ENCODE peak calls at places on chromosomes 16 and 17, in five cellular contexts. G is fibroblast of lung, A is PC-9, F is endothelial cell of umbilical vein, Y is neural progenitor cell. U is an unnamed sample.

GRCh38 chr16:47065766-47066688 is 77.7 kb downstream of the NETO2 start:
- DNase-seq in G (no peak), A (no peak), F (no peak), Y (peak), U (no peak)

GRCh38 chr17:33674685-33675084 is 381.6 kb upstream of the ASIC2 start:
- DNase-seq in G (peak), A (no peak), F (peak), Y (peak), U (peak)

GRCh38 chr17:77836557-77837041 is 121.9 kb upstream of the TNRC6C start:
- DNase-seq in G (peak), A (peak), F (no peak), Y (no peak), U (no peak)

GRCh38 chr17:27244481-27245223 is 49.3 kb upstream of the WSB1 start:
- DNase-seq in G (peak), A (peak), F (peak), Y (peak), U (peak)

GRCh38 chr16:715448-716249 is 731 bp downstream of the METRN start:
- DNase-seq in G (peak), A (no peak), F (no peak), Y (peak), U (peak)

GRCh38 chr16:78607465-78607864 is 508.0 kb downstream of the WWOX start:
- DNase-seq in G (peak), A (no peak), F (no peak), Y (no peak), U (no peak)

GRCh38 chr17:296906-297690 is 55.5 kb downstream of the RPH3AL start:
- DNase-seq in G (no peak), A (no peak), F (no peak), Y (no peak), U (no peak)

GRCh38 chr16:67718668-67719047 is 458 bp downstream of the GFOD2 start:
- DNase-seq in G (no peak), A (no peak), F (peak), Y (no peak), U (peak)

GRCh38 chr17:74763565-74764387 is 12.4 kb downstream of the NAT9 start:
- DNase-seq in G (no peak), A (no peak), F (no peak), Y (peak), U (no peak)

GRCh38 chr17:30969989-30970680 is 704 bp upstream of the RNF135 start:
- DNase-seq in G (no peak), A (no peak), F (no peak), Y (peak), U (peak)

GRCh38 chr17:48294989-48295892 is 134.8 kb downstream of the SKAP1 start:
- DNase-seq in G (no peak), A (peak), F (peak), Y (no peak), U (no peak)

GRCh38 chr16:83899272-83899897 is 470 bp downstream of the MLYCD start:
- DNase-seq in G (peak), A (peak), F (peak), Y (peak), U (peak)

GRCh38 chr17:65584604-65585521 is 23.4 kb upstream of the AXIN2 start:
- DNase-seq in G (no peak), A (no peak), F (no peak), Y (no peak), U (no peak)

GRCh38 chr16:13780406-13780805 is 139.5 kb upstream of the ERCC4 start:
- DNase-seq in G (no peak), A (no peak), F (no peak), Y (no peak), U (peak)

GRCh38 chr16:55759983-55760664 is 72.8 kb downstream of the CES1 start:
- DNase-seq in G (no peak), A (no peak), F (no peak), Y (peak), U (peak)

GRCh38 chr16:670485-671352 is 2.8 kb downstream of the RHOT2 start:
- DNase-seq in G (no peak), A (no peak), F (no peak), Y (no peak), U (no peak)

GRCh38 chr17:82808921-82809905 is 30.6 kb downstream of the ZNF750 start:
- DNase-seq in G (peak), A (no peak), F (no peak), Y (no peak), U (no peak)

GRCh38 chr16:52773026-52773425 is 226.1 kb upstream of the TOX3 start:
- DNase-seq in G (no peak), A (no peak), F (no peak), Y (no peak), U (no peak)

DNA sequence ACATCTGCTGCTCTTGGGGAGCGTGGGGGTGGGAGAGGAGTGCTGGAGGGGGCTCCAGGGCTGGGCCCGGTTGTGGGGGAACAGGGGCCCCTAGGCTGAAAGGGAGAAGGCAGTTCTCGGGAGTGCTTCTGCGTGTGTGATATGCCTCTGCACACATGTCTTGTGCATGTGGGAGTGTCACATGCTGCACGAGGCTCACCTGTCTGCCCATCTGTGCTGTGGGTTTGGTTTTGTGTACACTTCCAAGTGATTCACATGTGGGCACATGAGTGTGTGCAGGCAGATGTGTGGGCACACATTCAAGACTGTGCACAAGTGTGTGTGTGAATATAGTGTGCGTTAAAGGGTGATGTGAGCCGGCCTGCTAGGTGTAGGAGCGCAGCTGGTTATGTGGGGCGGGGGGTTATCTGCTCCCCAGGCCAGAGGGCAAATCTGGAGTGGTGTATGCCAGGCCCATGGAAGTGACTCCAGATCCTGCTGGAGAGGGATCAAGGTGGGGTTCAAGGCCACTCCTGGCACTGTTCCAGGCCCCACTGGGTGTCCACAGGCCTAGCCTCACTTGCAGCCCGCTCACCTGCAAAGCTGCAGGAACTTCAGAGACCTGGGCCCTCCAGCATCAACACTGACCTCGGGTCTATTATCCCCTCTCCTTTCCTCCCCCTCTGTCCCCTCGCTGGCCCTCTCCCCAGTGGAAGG is 3.8 kb upstream of the BAHCC1 start:
- DNase-seq in G (no peak), A (no peak), F (no peak), Y (no peak), U (no peak)
- TF ChIP-seq EZH2 in G (no peak), A (no peak), F (no peak), Y (no peak), U (no peak)

GRCh38 chr16:57284206-57284951 is at the start of gene PLLP:
- DNase-seq in G (peak), A (no peak), F (peak), Y (peak), U (peak)
- H2AFZ ChIP-seq in G (peak), A (peak), F (peak), Y (peak), U (peak)

GRCh38 chr16:25256821-25257503 is 683 bp downstream of the ZKSCAN2 start:
- DNase-seq in G (peak), A (no peak), F (no peak), Y (peak), U (peak)
- TF ChIP-seq EZH2 in G (no peak), A (no peak), F (no peak), Y (no peak), U (no peak)

DNA sequence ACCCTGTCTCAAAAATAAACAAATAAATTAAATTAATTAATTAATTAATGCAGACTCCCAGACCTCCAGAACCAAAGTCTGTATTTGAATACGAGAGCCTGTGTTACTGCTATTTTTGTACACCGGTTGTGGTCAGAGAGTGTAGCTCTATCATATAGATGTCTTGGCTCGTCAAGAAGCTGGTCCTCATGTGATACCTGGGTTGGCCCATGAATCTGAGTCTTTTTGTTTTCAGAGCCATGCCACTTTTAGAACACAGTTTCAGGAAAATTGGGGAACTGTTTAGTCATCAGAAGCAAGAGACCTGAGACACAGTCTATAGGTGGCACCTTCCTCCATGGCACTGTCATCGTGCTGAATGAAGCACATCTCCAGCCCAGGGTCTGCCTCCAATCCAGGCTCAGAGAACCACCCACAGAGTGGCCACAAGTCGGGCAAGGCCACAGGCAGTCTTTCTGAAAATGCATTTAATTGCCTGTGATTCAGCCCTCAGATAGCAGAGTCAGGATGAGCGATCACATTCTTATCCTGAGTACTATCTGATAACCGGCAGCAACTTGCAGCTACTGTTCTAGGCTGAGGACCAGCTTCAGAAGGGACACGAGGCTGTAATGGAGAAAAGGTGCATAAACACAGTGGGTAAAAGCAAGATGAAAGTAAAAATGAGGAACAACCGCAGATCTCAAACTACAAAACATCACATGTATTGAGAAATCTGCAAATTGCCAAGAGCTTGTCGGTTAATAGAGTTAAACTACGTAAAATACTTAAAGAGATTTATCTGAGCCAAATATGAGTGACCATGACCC is 14.2 kb upstream of the HAPSTR1 start:
- DNase-seq in G (peak), A (peak), F (no peak), Y (no peak), U (no peak)
- H2AFZ ChIP-seq in G (peak), A (peak), F (peak), Y (no peak), U (peak)

DNA sequence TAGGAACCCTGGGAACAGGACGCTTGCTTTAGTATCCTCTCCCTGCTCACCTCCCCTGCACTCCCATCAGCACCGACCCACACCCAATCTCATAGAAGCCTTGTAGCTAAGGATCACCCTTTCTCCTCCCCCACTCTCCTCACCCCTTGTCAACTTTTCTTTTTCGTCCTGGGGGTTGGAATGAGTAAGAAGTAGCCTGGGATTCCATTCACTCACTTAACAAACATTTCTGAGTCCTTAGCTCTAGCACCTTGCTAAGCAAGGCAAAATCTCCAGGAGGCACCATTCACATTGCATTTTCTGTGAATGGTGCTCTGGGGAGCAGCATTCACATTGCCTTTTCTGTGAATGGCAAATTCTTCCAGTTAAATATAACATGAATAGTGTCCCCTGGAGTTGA is 1.1 kb upstream of the PGAP3 start:
- DNase-seq in G (no peak), A (no peak), F (no peak), Y (peak), U (peak)
- TF ChIP-seq EZH2 in G (no peak), A (no peak), F (no peak), Y (no peak), U (no peak)

GRCh38 chr17:19242926-19243325 is 5.8 kb downstream of the EPN2 start:
- DNase-seq in G (no peak), A (no peak), F (no peak), Y (no peak), U (no peak)

GRCh38 chr17:19238167-19238505 is 970 bp downstream of the EPN2 start:
- DNase-seq in G (no peak), A (no peak), F (peak), Y (peak), U (peak)

GRCh38 chr17:19242323-19242722 is 5.2 kb downstream of the EPN2 start:
- DNase-seq in G (no peak), A (peak), F (peak), Y (no peak), U (peak)

GRCh38 chr17:19239544-19239943 is 2.4 kb downstream of the EPN2 start:
- DNase-seq in G (peak), A (no peak), F (no peak), Y (no peak), U (no peak)

GRCh38 chr17:19237389-19238166 is 412 bp downstream of the EPN2 start:
- DNase-seq in G (no peak), A (no peak), F (peak), Y (peak), U (peak)
- H2AFZ ChIP-seq in G (no peak), A (peak), F (peak), Y (peak), U (peak)

GRCh38 chr17:79776378-79777165 is 1.4 kb upstream of the CBX2 start:
- DNase-seq in G (no peak), A (no peak), F (peak), Y (peak), U (peak)

GRCh38 chr17:79774561-79774975 is 3.4 kb upstream of the CBX2 start:
- DNase-seq in G (no peak), A (no peak), F (no peak), Y (no peak), U (no peak)

GRCh38 chr17:79777844-79778503 is at the start of gene CBX2:
- DNase-seq in G (peak), A (no peak), F (peak), Y (peak), U (peak)

GRCh38 chr17:79777166-79777843 is 643 bp upstream of the CBX2 start:
- DNase-seq in G (peak), A (no peak), F (peak), Y (peak), U (peak)

DNA sequence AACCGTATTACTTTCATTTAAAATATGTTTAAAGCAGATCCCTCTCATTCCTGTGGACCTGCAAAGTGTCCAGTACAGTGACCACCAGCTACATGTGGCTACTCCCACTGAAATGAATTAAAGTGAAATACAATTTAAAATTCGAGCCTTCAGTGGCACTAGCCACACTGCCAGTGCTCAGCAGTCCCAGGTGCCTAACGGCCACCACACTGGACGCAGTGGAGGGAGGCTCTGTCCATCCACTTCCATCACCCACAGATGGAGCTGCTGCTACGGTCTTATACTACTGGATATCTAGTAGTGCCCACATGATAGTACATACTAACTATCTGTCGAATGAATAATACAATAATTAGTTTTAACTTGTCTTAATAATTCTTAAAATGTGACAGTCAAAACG is 2.3 kb upstream of the CBX2 start:
- DNase-seq in G (no peak), A (no peak), F (no peak), Y (peak), U (no peak)
- TF ChIP-seq EZH2 in G (peak), A (no peak), F (no peak), Y (no peak), U (no peak)

GRCh38 chr16:31127182-31127581 is 8.3 kb downstream of the PRSS8 start:
- DNase-seq in G (no peak), A (no peak), F (no peak), Y (no peak), U (no peak)
- H2AFZ ChIP-seq in G (no peak), A (no peak), F (no peak), Y (no peak), U (no peak)

GRCh38 chr17:17170346-17170976 is 35.7 kb downstream of the PLD6 start:
- DNase-seq in G (peak), A (no peak), F (no peak), Y (no peak), U (no peak)

GRCh38 chr17:17173921-17174320 is 32.2 kb downstream of the PLD6 start:
- DNase-seq in G (no peak), A (no peak), F (no peak), Y (no peak), U (no peak)

GRCh38 chr17:17172990-17173389 is 33.1 kb downstream of the PLD6 start:
- DNase-seq in G (no peak), A (no peak), F (no peak), Y (no peak), U (no peak)

GRCh38 chr17:17171186-17171585 is 34.9 kb downstream of the PLD6 start:
- DNase-seq in G (no peak), A (no peak), F (no peak), Y (no peak), U (no peak)

GRCh38 chr17:17171991-17172939 is 33.9 kb downstream of the PLD6 start:
- DNase-seq in G (no peak), A (no peak), F (peak), Y (no peak), U (peak)
- TF ChIP-seq EZH2 in G (no peak), A (no peak), F (no peak), Y (no peak), U (no peak)